ENCODE peak calls at places on chromosomes 3 and 15, in five cellular contexts. R is GM23338, B is neural progenitor cell, L is PC-9, S is MM.1S. E is an unnamed sample. For H3F3A, the result is how much of the 10 kb centered on the place peaks cover.

GRCh38 chr3:58151637-58152036 is 59.1 kb downstream of the DNASE1L3 start:
- DNase-seq in B (no peak), S (no peak), R (no peak), L (no peak), E (peak)

GRCh38 chr3:183188895-183189462 is 26.4 kb upstream of the LAMP3 start:
- DNase-seq in R (peak), B (peak), L (no peak), S (peak), E (peak)

GRCh38 chr3:122298239-122298638 is 26.8 kb upstream of the CSTA start:
- DNase-seq in S (no peak), B (no peak), L (no peak), R (no peak), E (no peak)

GRCh38 chr15:65101891-65102708 is 12.9 kb downstream of the UBAP1L start:
- DNase-seq in B (peak), L (no peak), S (no peak), R (peak), E (no peak)

GRCh38 chr3:36244728-36245127 is 135.6 kb upstream of the STAC start:
- DNase-seq in S (no peak), R (no peak), B (no peak), L (no peak), E (peak)

GRCh38 chr3:38015984-38016383 is 13.5 kb downstream of the PLCD1 start:
- DNase-seq in L (no peak), S (no peak), B (no peak), R (no peak), E (no peak)

GRCh38 chr15:63564093-63564492 is 33.1 kb upstream of the FBXL22 start:
- DNase-seq in S (peak), R (no peak), L (no peak), B (no peak), E (no peak)

GRCh38 chr3:72549819-72550581 is 298.2 kb downstream of the SHQ1 start:
- DNase-seq in R (no peak), B (no peak), L (no peak), S (no peak), E (no peak)

GRCh38 chr3:112010631-112011030 is 11.9 kb downstream of the TAGLN3 start:
- DNase-seq in L (no peak), S (no peak), B (no peak), R (no peak), E (no peak)

GRCh38 chr3:193522473-193522872 is 32.2 kb downstream of the ATP13A4 start:
- DNase-seq in L (no peak), R (no peak), B (no peak), S (no peak), E (no peak)

GRCh38 chr3:172270767-172271166 is 177.5 kb downstream of the GHSR start:
- DNase-seq in B (no peak), R (no peak), S (peak), L (no peak), E (no peak)

GRCh38 chr15:35519536-35520149 is 26.3 kb downstream of the DPH6 start:
- DNase-seq in S (peak), L (no peak), B (peak), R (peak), E (peak)

GRCh38 chr3:160401301-160402095 is 2.0 kb downstream of the SMC4 start:
- DNase-seq in B (peak), S (peak), L (peak), R (no peak), E (peak)

GRCh38 chr3:57942872-57943283 is 65.3 kb upstream of the FLNB start:
- DNase-seq in S (no peak), R (no peak), B (no peak), L (peak), E (peak)

GRCh38 chr3:117628896-117629295 is 919.3 kb downstream of the TUSC7 start:
- DNase-seq in B (no peak), R (no peak), L (no peak), S (peak), E (peak)

GRCh38 chr3:14452676-14453367 is 50.4 kb downstream of the SLC6A6 start:
- DNase-seq in R (no peak), L (peak), B (no peak), S (no peak), E (peak)

GRCh38 chr3:6844723-6845122 is 16.2 kb upstream of the GRM7 start:
- DNase-seq in S (peak), L (no peak), R (no peak), B (no peak), E (no peak)

GRCh38 chr15:88161636-88162035 is 94.9 kb downstream of the NTRK3 start:
- DNase-seq in S (no peak), B (no peak), R (no peak), L (no peak), E (no peak)

GRCh38 chr15:85383470-85384148 is 3.2 kb downstream of the AKAP13 start:
- DNase-seq in R (no peak), L (no peak), S (no peak), B (no peak), E (no peak)

GRCh38 chr15:85380860-85381535 is 595 bp downstream of the AKAP13 start:
- DNase-seq in B (peak), L (peak), R (peak), S (peak), E (peak)

GRCh38 chr15:85382942-85383341 is 2.5 kb downstream of the AKAP13 start:
- DNase-seq in S (no peak), B (no peak), L (no peak), R (no peak), E (no peak)

GRCh38 chr15:85380217-85380859 is at the start of gene AKAP13:
- DNase-seq in R (peak), L (peak), B (peak), S (peak), E (peak)

GRCh38 chr15:85381850-85382751 is 1.7 kb downstream of the AKAP13 start:
- DNase-seq in L (no peak), R (no peak), B (no peak), S (no peak), E (peak)
- H3F3A ChIP-seq in L (under half), R (under half), B (under half), S (under half), E (under half)

DNA sequence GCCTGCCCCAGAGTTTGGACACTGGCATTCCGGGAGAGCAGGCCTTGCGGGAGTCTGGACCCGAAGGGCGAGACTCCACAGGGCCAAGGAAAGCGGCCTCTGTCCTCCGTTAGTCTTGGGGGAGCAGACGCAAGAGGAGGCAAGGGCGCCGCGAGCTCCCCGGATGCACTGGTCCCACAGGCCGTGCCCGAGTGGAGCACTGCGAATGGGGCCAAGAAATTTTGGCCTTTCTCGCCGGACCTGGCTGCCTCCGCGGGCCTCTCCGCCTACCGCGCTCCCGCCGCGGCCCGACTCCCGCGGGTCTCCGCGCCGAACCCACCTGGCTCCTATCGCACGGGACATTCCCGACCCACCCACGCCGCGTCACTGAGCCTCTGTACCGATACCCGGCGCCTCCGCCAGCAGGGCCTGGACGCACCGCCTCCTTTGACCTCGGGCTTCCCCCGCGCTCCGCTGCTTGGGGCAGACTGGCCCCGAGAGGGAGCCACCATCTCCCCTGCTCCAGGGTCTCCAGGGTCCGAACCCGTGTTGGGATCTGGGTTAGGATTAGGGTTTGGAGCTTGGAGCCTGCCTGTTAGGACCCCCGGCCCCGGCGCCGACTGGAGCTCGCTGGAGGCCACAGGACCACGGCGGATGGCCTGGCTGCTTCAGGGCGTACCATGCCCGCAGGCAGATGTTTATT is 11.8 kb downstream of the SHOX2 start:
- DNase-seq in R (peak), S (no peak), B (peak), L (no peak), E (no peak)
- TF ChIP-seq EZH2 in R (no peak), S (no peak), B (peak), L (no peak), E (no peak)

DNA sequence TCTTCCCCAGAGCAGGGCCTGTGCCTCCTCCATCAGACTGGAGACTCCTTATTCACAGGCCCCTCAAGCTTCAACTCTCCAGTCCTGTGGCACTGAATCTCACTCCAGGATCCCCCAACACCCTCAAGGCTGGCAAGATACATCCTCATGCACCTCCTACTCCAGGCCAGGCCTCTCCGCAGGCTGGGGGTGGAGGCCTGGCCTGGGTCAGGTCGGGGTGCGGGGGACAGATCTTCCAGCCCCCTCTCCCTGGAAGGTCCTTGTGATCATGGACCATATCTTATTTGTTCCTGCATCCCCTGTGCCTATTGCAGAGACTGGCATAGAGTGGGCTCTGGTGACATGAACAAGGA is 147.3 kb downstream of the SMAD6 start:
- DNase-seq in S (no peak), B (no peak), R (no peak), L (no peak), E (no peak)
- H3K27ac ChIP-seq in S (no peak), B (no peak), R (no peak), L (no peak), E (no peak)

DNA sequence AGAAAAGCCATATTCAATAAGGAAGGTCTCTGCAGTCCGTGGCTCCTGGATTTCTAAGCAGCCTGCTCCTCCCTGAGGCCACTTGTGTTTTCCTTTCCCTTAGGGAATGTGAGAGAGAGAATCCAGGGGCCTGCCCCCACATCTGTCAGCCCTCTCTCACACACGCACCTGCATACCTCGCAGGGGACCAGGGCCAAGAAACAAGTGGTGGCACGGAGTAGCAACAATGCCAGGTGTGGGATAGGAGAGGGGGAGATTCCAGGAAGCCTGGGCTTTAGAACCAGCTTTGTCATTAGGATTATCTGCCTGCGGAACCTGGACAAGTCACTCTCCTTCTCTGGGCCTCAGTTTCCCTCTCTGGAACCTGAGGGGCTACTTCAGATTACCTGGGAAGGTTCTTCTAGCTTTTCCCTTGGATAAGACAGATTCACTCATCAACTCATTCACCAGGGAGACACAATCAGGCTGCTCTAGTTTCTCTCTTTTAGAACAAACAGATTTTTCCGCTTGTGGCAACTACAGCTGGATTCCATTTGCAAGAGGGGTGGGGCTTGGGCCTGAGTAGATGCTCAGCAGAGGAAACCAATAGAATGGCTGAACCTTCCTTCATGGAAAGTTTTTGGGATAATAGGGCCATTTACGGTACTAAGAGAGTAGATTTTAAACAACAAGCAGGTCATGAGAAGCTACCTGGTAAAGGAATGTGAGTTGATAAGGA is 19.5 kb downstream of the BCL6 start:
- DNase-seq in S (no peak), B (no peak), R (no peak), L (no peak), E (peak)
- H3F3A ChIP-seq in S (under half), B (under half), R (under half), L (under half), E (under half)

DNA sequence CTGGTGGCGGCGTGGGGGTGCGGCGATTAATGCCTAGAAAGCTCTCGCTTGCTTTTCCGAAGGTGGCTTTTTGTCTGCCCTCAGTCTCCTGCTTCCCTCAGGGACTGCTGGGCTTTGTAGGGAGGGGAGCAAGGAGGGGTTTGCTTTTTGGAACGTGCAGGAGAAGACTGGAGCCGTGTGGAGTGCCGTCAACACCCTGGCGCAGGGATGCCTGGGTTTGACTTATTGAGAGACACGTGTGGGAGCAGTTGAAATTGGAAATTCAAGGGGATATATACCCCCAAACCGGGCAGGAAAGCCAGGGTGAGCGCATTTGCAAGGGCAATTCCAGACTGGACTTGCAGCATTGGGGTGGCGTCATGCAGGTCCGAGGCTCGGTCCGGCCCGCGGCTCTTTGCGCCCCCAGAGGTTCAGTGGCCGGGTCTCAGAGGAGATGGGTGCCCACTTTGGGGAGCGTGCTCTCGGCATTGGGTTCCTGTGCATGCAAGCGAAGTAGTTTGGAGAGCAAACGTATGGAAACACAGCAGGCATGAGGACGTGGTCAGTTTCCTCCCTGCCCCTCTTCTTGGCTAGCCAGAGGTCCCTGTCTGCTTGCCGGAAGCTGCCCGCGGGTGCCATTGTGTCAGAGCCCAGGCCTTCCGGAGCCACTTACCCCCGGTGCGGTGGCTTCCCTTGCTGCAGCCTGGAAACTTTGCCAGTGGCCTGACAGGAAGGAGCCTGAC is 2.2 kb downstream of the EPHB1 start:
- DNase-seq in L (no peak), B (peak), S (no peak), R (peak), E (no peak)
- TF ChIP-seq EZH2 in L (no peak), B (peak), S (no peak), R (peak), E (no peak)

GRCh38 chr3:99474776-99475175 is 163.6 kb upstream of the COL8A1 start:
- DNase-seq in S (no peak), R (no peak), B (no peak), L (no peak), E (peak)

GRCh38 chr3:99473321-99473751 is 165.1 kb upstream of the COL8A1 start:
- DNase-seq in R (no peak), L (no peak), B (no peak), S (no peak), E (peak)

GRCh38 chr3:99468918-99469317 is 169.5 kb upstream of the COL8A1 start:
- DNase-seq in S (no peak), L (no peak), R (no peak), B (no peak), E (no peak)

GRCh38 chr3:99472385-99472784 is 166.0 kb upstream of the COL8A1 start:
- DNase-seq in S (no peak), R (no peak), L (no peak), B (no peak), E (peak)

DNA sequence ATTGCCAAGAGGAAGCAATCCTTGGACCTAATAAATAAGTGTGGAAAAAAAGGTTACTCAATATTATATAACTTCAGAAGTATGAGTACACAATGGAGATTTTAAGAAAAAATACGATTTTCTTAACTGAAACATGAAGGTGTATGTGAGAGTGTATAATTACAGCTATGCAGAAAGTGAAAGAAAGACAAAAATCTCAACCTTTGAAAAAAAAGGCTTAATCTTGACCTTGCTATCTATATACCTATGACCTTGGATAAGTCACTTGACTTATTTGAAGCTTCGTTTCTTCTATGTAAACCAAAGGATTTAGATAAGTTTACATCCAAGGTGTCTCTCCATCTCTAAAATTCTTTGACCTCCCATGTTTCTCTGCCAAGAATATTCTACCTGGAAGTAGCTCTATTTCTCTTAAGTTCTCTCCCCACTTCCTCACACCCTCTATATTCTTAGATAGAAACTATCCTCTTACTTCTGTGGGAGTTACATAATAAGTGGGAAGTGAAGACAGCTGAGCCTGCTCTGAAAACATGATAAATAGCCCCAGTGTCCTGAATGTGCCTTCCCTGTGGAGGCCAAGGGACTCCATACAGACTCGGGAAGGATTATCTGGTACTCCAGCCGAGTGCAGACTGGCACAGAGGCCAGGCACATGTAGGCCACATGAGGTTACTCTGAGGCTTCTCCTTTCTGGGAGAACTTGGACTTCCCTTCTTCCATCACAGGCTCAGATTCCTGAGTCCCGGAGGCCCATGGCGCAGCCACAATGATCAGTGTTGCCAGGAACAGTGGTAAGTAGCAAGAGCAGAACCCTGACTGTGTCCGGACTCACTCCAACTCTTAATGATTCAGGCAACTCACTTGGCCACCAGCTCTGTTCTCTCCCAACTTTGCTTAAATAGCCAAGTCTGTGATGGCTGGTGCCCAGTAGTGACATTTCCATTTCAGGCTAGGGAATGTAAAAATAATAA is 166.8 kb upstream of the COL8A1 start:
- DNase-seq in R (no peak), B (no peak), S (no peak), L (no peak), E (peak)
- H3K27ac ChIP-seq in R (no peak), B (no peak), S (no peak), L (no peak), E (peak)

DNA sequence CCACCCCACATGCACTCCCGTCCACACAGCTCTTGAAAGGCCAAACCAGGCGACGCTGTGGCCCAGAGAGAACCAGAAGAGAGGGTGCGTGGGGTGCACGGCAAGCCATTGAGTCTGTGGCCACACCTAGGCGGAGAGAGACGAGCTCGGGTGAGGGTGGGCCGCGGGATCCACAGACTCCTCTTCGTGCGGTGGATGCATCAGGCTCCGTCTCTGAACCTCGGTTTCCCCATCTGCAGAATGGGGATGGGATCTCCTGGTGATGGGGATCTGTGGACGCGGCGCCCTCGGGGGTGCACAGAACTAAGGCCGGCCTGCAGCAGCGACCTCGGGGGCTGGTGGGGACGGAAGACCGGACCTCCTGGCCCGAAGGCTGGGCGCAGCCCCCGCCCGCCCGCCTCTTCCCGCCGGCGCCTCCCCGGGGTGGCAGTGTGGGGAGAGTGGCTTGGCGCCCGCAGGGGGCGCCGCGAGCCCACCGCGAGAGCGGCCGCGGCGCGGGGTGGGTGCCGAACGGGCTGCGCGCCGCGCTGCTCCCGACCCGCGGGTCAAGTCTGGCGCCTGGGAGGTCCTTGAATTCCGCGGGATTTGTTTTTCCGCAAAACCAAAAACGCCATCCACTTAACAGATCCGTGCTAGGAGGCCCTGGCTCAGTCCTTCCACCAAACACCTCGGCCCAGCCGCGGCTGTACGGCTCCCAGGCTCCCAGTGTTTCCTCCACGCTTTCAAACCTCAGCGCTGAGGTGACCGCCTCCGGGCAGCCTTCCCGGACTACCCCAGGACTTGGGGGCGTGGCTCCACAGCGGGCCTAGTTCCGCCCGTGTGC is 13.2 kb upstream of the ADPGK start:
- DNase-seq in L (no peak), S (peak), B (peak), R (peak), E (peak)
- H3F3A ChIP-seq in L (under half), S (under half), B (under half), R (under half), E (under half)

E was measured in GM23248.